ENCODE peak calls at places on chromosomes 3 and 15, in eight cellular contexts. One of them, this sample, is unnamed.

GRCh38 chr3:190458040-190458439 is 8.3 kb upstream of the TMEM207 start:
- DNase-seq in globus pallidus: no peak
- DNase-seq in upper lobe of left lung: no peak
- DNase-seq in activated gamma-delta T cell treated with Interleukin-2 at 50 U/mL for 16 hours: no peak
- DNase-seq in Caco-2: no peak
- DNase-seq in posterior cingulate gyrus: no peak
- DNase-seq in cardiac fibroblast: peak; percentile 10
- DNase-seq in ascending aorta: no peak
- DNase-seq in this sample: no peak

GRCh38 chr15:29517829-29518228 is 248.2 kb upstream of the NSMCE3 start:
- DNase-seq in Caco-2: no peak
- DNase-seq in globus pallidus: no peak
- DNase-seq in ascending aorta: no peak
- DNase-seq in cardiac fibroblast: no peak
- DNase-seq in activated gamma-delta T cell treated with Interleukin-2 at 50 U/mL for 16 hours: no peak
- DNase-seq in upper lobe of left lung: no peak
- DNase-seq in posterior cingulate gyrus: no peak
- DNase-seq in this sample: no peak

GRCh38 chr3:38458796-38459498 is 5.3 kb downstream of the ACVR2B start:
- DNase-seq in Caco-2: no peak
- DNase-seq in cardiac fibroblast: peak; percentile 63
- DNase-seq in posterior cingulate gyrus: peak; percentile 54
- DNase-seq in globus pallidus: no peak
- DNase-seq in ascending aorta: peak; percentile 80
- DNase-seq in upper lobe of left lung: peak; percentile 87
- DNase-seq in activated gamma-delta T cell treated with Interleukin-2 at 50 U/mL for 16 hours: no peak
- DNase-seq in this sample: no peak

GRCh38 chr3:171088984-171089754 is 62.6 kb upstream of the SLC2A2 start:
- DNase-seq in posterior cingulate gyrus: no peak
- DNase-seq in cardiac fibroblast: peak; percentile 91
- DNase-seq in globus pallidus: peak; percentile 17
- DNase-seq in Caco-2: no peak
- DNase-seq in upper lobe of left lung: no peak
- DNase-seq in ascending aorta: no peak
- DNase-seq in activated gamma-delta T cell treated with Interleukin-2 at 50 U/mL for 16 hours: no peak
- DNase-seq in this sample: no peak

GRCh38 chr3:178181784-178182183 is 354.5 kb upstream of the KCNMB2 start:
- DNase-seq in cardiac fibroblast: no peak
- DNase-seq in Caco-2: no peak
- DNase-seq in globus pallidus: no peak
- DNase-seq in ascending aorta: no peak
- DNase-seq in upper lobe of left lung: no peak
- DNase-seq in activated gamma-delta T cell treated with Interleukin-2 at 50 U/mL for 16 hours: no peak
- DNase-seq in posterior cingulate gyrus: no peak
- DNase-seq in this sample: no peak

GRCh38 chr15:71562251-71562650 is 248.1 kb upstream of the NR2E3 start:
- DNase-seq in activated gamma-delta T cell treated with Interleukin-2 at 50 U/mL for 16 hours: no peak
- DNase-seq in ascending aorta: no peak
- DNase-seq in cardiac fibroblast: peak; percentile 11
- DNase-seq in Caco-2: no peak
- DNase-seq in upper lobe of left lung: no peak
- DNase-seq in globus pallidus: no peak
- DNase-seq in posterior cingulate gyrus: no peak
- DNase-seq in this sample: no peak

GRCh38 chr3:120854908-120855526 is 53.0 kb upstream of the STXBP5L start:
- DNase-seq in posterior cingulate gyrus: no peak
- DNase-seq in upper lobe of left lung: no peak
- DNase-seq in cardiac fibroblast: no peak
- DNase-seq in Caco-2: no peak
- DNase-seq in ascending aorta: no peak
- DNase-seq in activated gamma-delta T cell treated with Interleukin-2 at 50 U/mL for 16 hours: no peak
- DNase-seq in globus pallidus: no peak
- DNase-seq in this sample: no peak

GRCh38 chr3:86937306-86937791 is 53.6 kb downstream of the VGLL3 start:
- DNase-seq in ascending aorta: peak; percentile 81
- DNase-seq in activated gamma-delta T cell treated with Interleukin-2 at 50 U/mL for 16 hours: no peak
- DNase-seq in Caco-2: no peak
- DNase-seq in globus pallidus: no peak
- DNase-seq in cardiac fibroblast: peak; percentile 87
- DNase-seq in upper lobe of left lung: no peak
- DNase-seq in posterior cingulate gyrus: no peak
- DNase-seq in this sample: peak; percentile 29

GRCh38 chr3:193780810-193781472 is 187.9 kb downstream of the OPA1 start:
- DNase-seq in posterior cingulate gyrus: peak; percentile 43
- DNase-seq in Caco-2: peak; percentile 87
- DNase-seq in activated gamma-delta T cell treated with Interleukin-2 at 50 U/mL for 16 hours: no peak
- DNase-seq in ascending aorta: peak; percentile 78
- DNase-seq in globus pallidus: peak; percentile 69
- DNase-seq in cardiac fibroblast: peak; percentile 84
- DNase-seq in upper lobe of left lung: peak; percentile 82
- DNase-seq in this sample: no peak

GRCh38 chr15:42012241-42012640 is 8.6 kb downstream of the PLA2G4E start:
- DNase-seq in upper lobe of left lung: peak; percentile 14
- DNase-seq in activated gamma-delta T cell treated with Interleukin-2 at 50 U/mL for 16 hours: no peak
- DNase-seq in cardiac fibroblast: no peak
- DNase-seq in posterior cingulate gyrus: no peak
- DNase-seq in globus pallidus: no peak
- DNase-seq in Caco-2: peak; percentile 96
- DNase-seq in ascending aorta: no peak
- DNase-seq in this sample: no peak

GRCh38 chr3:99895106-99895705 is 77.5 kb downstream of the CMSS1 start:
- DNase-seq in activated gamma-delta T cell treated with Interleukin-2 at 50 U/mL for 16 hours: no peak
- DNase-seq in ascending aorta: no peak
- DNase-seq in Caco-2: no peak
- DNase-seq in posterior cingulate gyrus: no peak
- DNase-seq in globus pallidus: no peak
- DNase-seq in upper lobe of left lung: no peak
- DNase-seq in cardiac fibroblast: no peak
- DNase-seq in this sample: no peak

GRCh38 chr3:8869613-8870012 is 93.7 kb downstream of the RAD18 start:
- DNase-seq in ascending aorta: no peak
- DNase-seq in posterior cingulate gyrus: no peak
- DNase-seq in Caco-2: peak; percentile 57
- DNase-seq in globus pallidus: no peak
- DNase-seq in cardiac fibroblast: peak; percentile 49
- DNase-seq in activated gamma-delta T cell treated with Interleukin-2 at 50 U/mL for 16 hours: no peak
- DNase-seq in upper lobe of left lung: no peak
- DNase-seq in this sample: no peak

GRCh38 chr3:139838269-139838957 is 96.6 kb upstream of the CLSTN2 start:
- DNase-seq in cardiac fibroblast: no peak
- DNase-seq in ascending aorta: no peak
- DNase-seq in posterior cingulate gyrus: no peak
- DNase-seq in Caco-2: no peak
- DNase-seq in activated gamma-delta T cell treated with Interleukin-2 at 50 U/mL for 16 hours: no peak
- DNase-seq in globus pallidus: no peak
- DNase-seq in upper lobe of left lung: no peak
- DNase-seq in this sample: no peak

GRCh38 chr15:77753238-77753873 is 120.6 kb upstream of the LINGO1 start:
- DNase-seq in upper lobe of left lung: no peak
- DNase-seq in posterior cingulate gyrus: no peak
- DNase-seq in ascending aorta: no peak
- DNase-seq in globus pallidus: peak; percentile 29
- DNase-seq in Caco-2: no peak
- DNase-seq in activated gamma-delta T cell treated with Interleukin-2 at 50 U/mL for 16 hours: no peak
- DNase-seq in cardiac fibroblast: peak; percentile 32
- DNase-seq in this sample: no peak

GRCh38 chr3:152172465-152172864 is 96.3 kb upstream of the MBNL1 start:
- DNase-seq in globus pallidus: no peak
- DNase-seq in posterior cingulate gyrus: no peak
- DNase-seq in ascending aorta: no peak
- DNase-seq in activated gamma-delta T cell treated with Interleukin-2 at 50 U/mL for 16 hours: no peak
- DNase-seq in cardiac fibroblast: no peak
- DNase-seq in Caco-2: no peak
- DNase-seq in upper lobe of left lung: no peak
- DNase-seq in this sample: no peak

GRCh38 chr3:123367467-123368154 is 81.3 kb downstream of the ADCY5 start:
- DNase-seq in upper lobe of left lung: no peak
- DNase-seq in cardiac fibroblast: no peak
- DNase-seq in Caco-2: no peak
- DNase-seq in posterior cingulate gyrus: no peak
- DNase-seq in activated gamma-delta T cell treated with Interleukin-2 at 50 U/mL for 16 hours: no peak
- DNase-seq in ascending aorta: no peak
- DNase-seq in globus pallidus: no peak
- DNase-seq in this sample: no peak

GRCh38 chr3:16070707-16071106 is 103.8 kb upstream of the GALNT15 start:
- DNase-seq in activated gamma-delta T cell treated with Interleukin-2 at 50 U/mL for 16 hours: no peak
- DNase-seq in ascending aorta: no peak
- DNase-seq in upper lobe of left lung: no peak
- DNase-seq in Caco-2: no peak
- DNase-seq in posterior cingulate gyrus: no peak
- DNase-seq in globus pallidus: no peak
- DNase-seq in cardiac fibroblast: no peak
- DNase-seq in this sample: no peak

GRCh38 chr3:23576379-23576959 is 229.3 kb upstream of the UBE2E1 start:
- DNase-seq in activated gamma-delta T cell treated with Interleukin-2 at 50 U/mL for 16 hours: no peak
- DNase-seq in globus pallidus: no peak
- DNase-seq in Caco-2: no peak
- DNase-seq in posterior cingulate gyrus: no peak
- DNase-seq in ascending aorta: no peak
- DNase-seq in upper lobe of left lung: no peak
- DNase-seq in cardiac fibroblast: no peak
- DNase-seq in this sample: no peak

GRCh38 chr3:117303446-117303845 is 593.9 kb downstream of the TUSC7 start:
- DNase-seq in posterior cingulate gyrus: no peak
- DNase-seq in activated gamma-delta T cell treated with Interleukin-2 at 50 U/mL for 16 hours: no peak
- DNase-seq in cardiac fibroblast: no peak
- DNase-seq in upper lobe of left lung: no peak
- DNase-seq in Caco-2: no peak
- DNase-seq in globus pallidus: no peak
- DNase-seq in ascending aorta: no peak
- DNase-seq in this sample: no peak

GRCh38 chr15:70091649-70092461 is 5.9 kb downstream of the TLE3 start:
- DNase-seq in upper lobe of left lung: no peak
- DNase-seq in Caco-2: no peak
- DNase-seq in globus pallidus: no peak
- DNase-seq in posterior cingulate gyrus: no peak
- DNase-seq in ascending aorta: no peak
- DNase-seq in activated gamma-delta T cell treated with Interleukin-2 at 50 U/mL for 16 hours: no peak
- DNase-seq in cardiac fibroblast: no peak
- DNase-seq in this sample: no peak

GRCh38 chr3:110731148-110731547 is 340.5 kb upstream of the NECTIN3 start:
- DNase-seq in Caco-2: no peak
- DNase-seq in posterior cingulate gyrus: no peak
- DNase-seq in ascending aorta: no peak
- DNase-seq in globus pallidus: no peak
- DNase-seq in upper lobe of left lung: no peak
- DNase-seq in activated gamma-delta T cell treated with Interleukin-2 at 50 U/mL for 16 hours: no peak
- DNase-seq in cardiac fibroblast: peak; percentile 41
- DNase-seq in this sample: no peak

GRCh38 chr3:48765376-48765775 is 48.4 kb upstream of the IP6K2 start:
- DNase-seq in activated gamma-delta T cell treated with Interleukin-2 at 50 U/mL for 16 hours: no peak
- DNase-seq in cardiac fibroblast: peak; percentile 36
- DNase-seq in upper lobe of left lung: no peak
- DNase-seq in ascending aorta: no peak
- DNase-seq in Caco-2: no peak
- DNase-seq in posterior cingulate gyrus: no peak
- DNase-seq in globus pallidus: peak; percentile 54
- DNase-seq in this sample: no peak

GRCh38 chr3:139675327-139675726 is 2.4 kb downstream of the NMNAT3 start:
- DNase-seq in activated gamma-delta T cell treated with Interleukin-2 at 50 U/mL for 16 hours: no peak
- DNase-seq in globus pallidus: no peak
- DNase-seq in upper lobe of left lung: no peak
- DNase-seq in posterior cingulate gyrus: no peak
- DNase-seq in Caco-2: no peak
- DNase-seq in cardiac fibroblast: no peak
- DNase-seq in ascending aorta: no peak
- DNase-seq in this sample: no peak

GRCh38 chr3:70861234-70861633 is 548.8 kb upstream of the MDFIC2 start:
- DNase-seq in Caco-2: no peak
- DNase-seq in upper lobe of left lung: no peak
- DNase-seq in cardiac fibroblast: peak; percentile 49
- DNase-seq in posterior cingulate gyrus: no peak
- DNase-seq in globus pallidus: no peak
- DNase-seq in activated gamma-delta T cell treated with Interleukin-2 at 50 U/mL for 16 hours: no peak
- DNase-seq in ascending aorta: no peak
- DNase-seq in this sample: no peak

GRCh38 chr3:52405601-52406115 is 39.2 kb downstream of the SEMA3G start:
- DNase-seq in cardiac fibroblast: no peak
- DNase-seq in posterior cingulate gyrus: no peak
- DNase-seq in activated gamma-delta T cell treated with Interleukin-2 at 50 U/mL for 16 hours: no peak
- DNase-seq in upper lobe of left lung: no peak
- DNase-seq in globus pallidus: no peak
- DNase-seq in ascending aorta: no peak
- DNase-seq in Caco-2: no peak
- DNase-seq in this sample: no peak

GRCh38 chr15:101810905-101811304 is 1.1 kb upstream of the OR4F15 start:
- DNase-seq in cardiac fibroblast: no peak
- DNase-seq in upper lobe of left lung: no peak
- DNase-seq in globus pallidus: no peak
- DNase-seq in posterior cingulate gyrus: no peak
- DNase-seq in ascending aorta: no peak
- DNase-seq in Caco-2: no peak
- DNase-seq in activated gamma-delta T cell treated with Interleukin-2 at 50 U/mL for 16 hours: no peak
- DNase-seq in this sample: no peak

GRCh38 chr15:57654136-57654845 is 52.2 kb upstream of the POLR2M start:
- DNase-seq in activated gamma-delta T cell treated with Interleukin-2 at 50 U/mL for 16 hours: no peak
- DNase-seq in posterior cingulate gyrus: no peak
- DNase-seq in ascending aorta: no peak
- DNase-seq in Caco-2: no peak
- DNase-seq in upper lobe of left lung: no peak
- DNase-seq in cardiac fibroblast: peak; percentile 67
- DNase-seq in globus pallidus: no peak
- DNase-seq in this sample: no peak